ENCODE peak calls at places on chromosomes 6 and 20, in eight cellular contexts. One of them, this sample, is unnamed.

GRCh38 chr6:86192123-86192522 is 549.4 kb upstream of the SYNCRIP start:
- DNase-seq in right cardiac atrium: no peak
- DNase-seq in GM12864: no peak
- DNase-seq in AG04450: no peak
- DNase-seq in aorta: no peak
- DNase-seq in CD4-positive, CD25-positive, alpha-beta regulatory T cell: no peak
- DNase-seq in fibroblast of lung: peak; percentile 0
- DNase-seq in left ventricle myocardium inferior: no peak
- DNase-seq in this sample: no peak

GRCh38 chr6:1608976-1609661 is 596 bp upstream of the FOXC1 start:
- DNase-seq in AG04450: no peak
- DNase-seq in GM12864: no peak
- DNase-seq in fibroblast of lung: no peak
- DNase-seq in CD4-positive, CD25-positive, alpha-beta regulatory T cell: no peak
- DNase-seq in right cardiac atrium: peak; percentile 88
- DNase-seq in aorta: peak; percentile 84
- DNase-seq in left ventricle myocardium inferior: no peak
- DNase-seq in this sample: no peak

GRCh38 chr20:9068896-9069663 is at the start of gene PLCB4:
- DNase-seq in AG04450: no peak
- DNase-seq in GM12864: no peak
- DNase-seq in fibroblast of lung: peak; percentile 59
- DNase-seq in aorta: peak; percentile 51
- DNase-seq in right cardiac atrium: peak; percentile 80
- DNase-seq in CD4-positive, CD25-positive, alpha-beta regulatory T cell: no peak
- DNase-seq in left ventricle myocardium inferior: peak; percentile 52
- DNase-seq in this sample: no peak

GRCh38 chr6:105209950-105210706 is 30.3 kb upstream of the POPDC3 start:
- DNase-seq in AG04450: peak; percentile 33
- DNase-seq in aorta: no peak
- DNase-seq in fibroblast of lung: peak; percentile 80
- DNase-seq in left ventricle myocardium inferior: no peak
- DNase-seq in right cardiac atrium: no peak
- DNase-seq in CD4-positive, CD25-positive, alpha-beta regulatory T cell: no peak
- DNase-seq in GM12864: no peak
- DNase-seq in this sample: peak; percentile 68

GRCh38 chr20:62501801-62502495 is 26.2 kb upstream of the GATA5 start:
- DNase-seq in AG04450: no peak
- DNase-seq in right cardiac atrium: no peak
- DNase-seq in GM12864: peak; percentile 48
- DNase-seq in CD4-positive, CD25-positive, alpha-beta regulatory T cell: no peak
- DNase-seq in aorta: peak; percentile 45
- DNase-seq in left ventricle myocardium inferior: no peak
- DNase-seq in fibroblast of lung: peak; percentile 9
- DNase-seq in this sample: no peak

GRCh38 chr6:166637001-166637400 is 9.9 kb upstream of the RPS6KA2 start:
- DNase-seq in left ventricle myocardium inferior: no peak
- DNase-seq in AG04450: no peak
- DNase-seq in fibroblast of lung: no peak
- DNase-seq in CD4-positive, CD25-positive, alpha-beta regulatory T cell: no peak
- DNase-seq in aorta: no peak
- DNase-seq in GM12864: no peak
- DNase-seq in right cardiac atrium: no peak
- DNase-seq in this sample: no peak

GRCh38 chr6:98041072-98041471 is 758.1 kb upstream of the MMS22L start:
- DNase-seq in aorta: no peak
- DNase-seq in fibroblast of lung: no peak
- DNase-seq in right cardiac atrium: no peak
- DNase-seq in AG04450: no peak
- DNase-seq in GM12864: no peak
- DNase-seq in CD4-positive, CD25-positive, alpha-beta regulatory T cell: no peak
- DNase-seq in left ventricle myocardium inferior: no peak
- DNase-seq in this sample: no peak

GRCh38 chr6:20789162-20789561 is 254.9 kb downstream of the CDKAL1 start:
- DNase-seq in aorta: no peak
- DNase-seq in GM12864: no peak
- DNase-seq in AG04450: peak; percentile 10
- DNase-seq in left ventricle myocardium inferior: no peak
- DNase-seq in CD4-positive, CD25-positive, alpha-beta regulatory T cell: no peak
- DNase-seq in right cardiac atrium: no peak
- DNase-seq in fibroblast of lung: peak; percentile 56
- DNase-seq in this sample: no peak

GRCh38 chr20:56187791-56188190 is 60.7 kb upstream of the MC3R start:
- DNase-seq in right cardiac atrium: no peak
- DNase-seq in GM12864: no peak
- DNase-seq in fibroblast of lung: no peak
- DNase-seq in aorta: no peak
- DNase-seq in CD4-positive, CD25-positive, alpha-beta regulatory T cell: no peak
- DNase-seq in AG04450: no peak
- DNase-seq in left ventricle myocardium inferior: no peak
- DNase-seq in this sample: no peak

GRCh38 chr6:31874084-31874670 is 4.6 kb downstream of the SLC44A4 start:
- DNase-seq in CD4-positive, CD25-positive, alpha-beta regulatory T cell: no peak
- DNase-seq in fibroblast of lung: no peak
- DNase-seq in left ventricle myocardium inferior: no peak
- DNase-seq in right cardiac atrium: peak; percentile 10
- DNase-seq in AG04450: no peak
- DNase-seq in aorta: no peak
- DNase-seq in GM12864: no peak
- DNase-seq in this sample: no peak

GRCh38 chr6:35238843-35239289 is 20.7 kb upstream of the ZNF76 start:
- DNase-seq in aorta: peak; percentile 87
- DNase-seq in fibroblast of lung: peak; percentile 27
- DNase-seq in CD4-positive, CD25-positive, alpha-beta regulatory T cell: no peak
- DNase-seq in AG04450: no peak
- DNase-seq in GM12864: no peak
- DNase-seq in right cardiac atrium: peak; percentile 93
- DNase-seq in left ventricle myocardium inferior: peak; percentile 84
- DNase-seq in this sample: peak; percentile 30

DNA sequence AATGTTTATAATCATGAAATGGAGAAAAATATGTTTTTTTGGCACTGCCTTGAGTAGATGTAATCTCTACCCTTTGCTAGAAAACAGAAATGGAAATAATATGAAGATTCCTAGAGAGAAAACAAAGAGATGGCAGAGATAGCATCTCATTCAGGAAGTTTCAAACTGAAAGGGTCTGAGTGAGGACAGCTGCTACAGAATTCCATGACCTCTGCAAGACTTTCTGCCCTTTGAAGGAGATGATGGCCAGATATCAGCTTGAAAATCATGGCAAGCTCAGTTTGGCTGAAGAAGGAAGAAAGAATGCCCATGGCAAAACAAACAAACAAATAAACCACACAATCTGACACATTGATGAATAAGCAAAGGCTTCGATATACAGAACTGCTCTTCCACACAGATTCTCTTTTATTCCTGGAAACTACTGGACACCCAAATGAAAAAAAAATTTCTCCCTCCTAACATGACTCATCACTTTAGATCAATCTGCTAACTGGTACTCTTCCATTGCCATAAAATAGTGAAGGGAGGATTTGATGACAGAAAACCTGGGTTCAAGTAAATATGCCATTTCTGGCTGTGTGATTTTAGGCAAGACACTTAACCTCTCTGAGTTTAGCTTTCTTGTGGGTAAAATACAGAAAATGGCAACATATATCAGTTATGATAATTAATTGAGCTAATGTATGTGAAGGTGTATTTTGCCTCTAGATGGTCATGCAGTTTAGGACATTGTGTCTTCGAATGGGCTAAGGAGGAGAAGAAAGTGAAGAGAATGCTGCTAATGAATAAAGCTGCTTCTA is 105.9 kb upstream of the SPACA1 start:
- DNase-seq in aorta: no peak
- DNase-seq in CD4-positive, CD25-positive, alpha-beta regulatory T cell: no peak
- DNase-seq in AG04450: no peak
- DNase-seq in right cardiac atrium: no peak
- DNase-seq in GM12864: no peak
- DNase-seq in left ventricle myocardium inferior: no peak
- DNase-seq in fibroblast of lung: no peak
- DNase-seq in this sample: no peak
- H3K4me3 ChIP-seq in aorta: no peak overlapping the region
- H3K4me3 ChIP-seq in CD4-positive, CD25-positive, alpha-beta regulatory T cell: no peak overlapping the region
- H3K4me3 ChIP-seq in AG04450: no peak overlapping the region
- H3K4me3 ChIP-seq in right cardiac atrium: no peak overlapping the region
- H3K4me3 ChIP-seq in GM12864: no peak overlapping the region
- H3K4me3 ChIP-seq in left ventricle myocardium inferior: no peak overlapping the region
- H3K4me3 ChIP-seq in fibroblast of lung: no peak overlapping the region
- H3K4me3 ChIP-seq in this sample: no peak overlapping the region

GRCh38 chr20:57671662-57672061 is 38.2 kb downstream of the PMEPA1 start:
- DNase-seq in CD4-positive, CD25-positive, alpha-beta regulatory T cell: no peak
- DNase-seq in aorta: no peak
- DNase-seq in GM12864: no peak
- DNase-seq in fibroblast of lung: no peak
- DNase-seq in right cardiac atrium: no peak
- DNase-seq in left ventricle myocardium inferior: no peak
- DNase-seq in AG04450: no peak
- DNase-seq in this sample: no peak
- H3K4me3 ChIP-seq in CD4-positive, CD25-positive, alpha-beta regulatory T cell: no peak overlapping the region
- H3K4me3 ChIP-seq in aorta: no peak overlapping the region
- H3K4me3 ChIP-seq in GM12864: no peak overlapping the region
- H3K4me3 ChIP-seq in fibroblast of lung: no peak overlapping the region
- H3K4me3 ChIP-seq in right cardiac atrium: no peak overlapping the region
- H3K4me3 ChIP-seq in left ventricle myocardium inferior: peak overlapping the region; percentile 42
- H3K4me3 ChIP-seq in AG04450: no peak overlapping the region
- H3K4me3 ChIP-seq in this sample: no peak overlapping the region

DNA sequence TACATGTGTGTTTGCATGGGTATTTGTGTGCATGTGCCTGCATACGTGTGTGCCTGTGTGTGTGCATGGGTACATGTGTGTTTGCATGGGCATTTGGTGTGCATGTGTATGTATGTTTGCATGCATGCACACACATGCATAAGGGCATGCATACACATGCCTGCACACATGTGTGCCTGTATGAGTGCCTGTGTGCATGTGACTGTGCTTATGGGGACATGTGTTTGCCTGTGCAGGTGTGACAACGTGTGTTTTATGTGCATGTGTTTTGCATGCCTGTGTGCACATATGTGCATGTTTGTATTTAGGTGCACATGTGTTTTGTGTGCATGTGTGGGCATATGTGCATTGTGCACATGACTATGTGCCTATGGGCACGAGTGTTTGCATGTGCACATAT is 165.7 kb downstream of the ERMARD start:
- DNase-seq in CD4-positive, CD25-positive, alpha-beta regulatory T cell: no peak
- DNase-seq in GM12864: no peak
- DNase-seq in AG04450: no peak
- DNase-seq in right cardiac atrium: no peak
- DNase-seq in fibroblast of lung: no peak
- DNase-seq in left ventricle myocardium inferior: no peak
- DNase-seq in aorta: no peak
- DNase-seq in this sample: no peak
- H3K4me3 ChIP-seq in CD4-positive, CD25-positive, alpha-beta regulatory T cell: no peak overlapping the region
- H3K4me3 ChIP-seq in GM12864: no peak overlapping the region
- H3K4me3 ChIP-seq in AG04450: no peak overlapping the region
- H3K4me3 ChIP-seq in right cardiac atrium: no peak overlapping the region
- H3K4me3 ChIP-seq in fibroblast of lung: no peak overlapping the region
- H3K4me3 ChIP-seq in left ventricle myocardium inferior: no peak overlapping the region
- H3K4me3 ChIP-seq in aorta: no peak overlapping the region
- H3K4me3 ChIP-seq in this sample: no peak overlapping the region

GRCh38 chr20:49814057-49814675 is 1.5 kb downstream of the SLC9A8 start:
- DNase-seq in CD4-positive, CD25-positive, alpha-beta regulatory T cell: no peak
- DNase-seq in fibroblast of lung: no peak
- DNase-seq in GM12864: no peak
- DNase-seq in AG04450: no peak
- DNase-seq in aorta: no peak
- DNase-seq in right cardiac atrium: no peak
- DNase-seq in left ventricle myocardium inferior: no peak
- DNase-seq in this sample: no peak
- H3K4me3 ChIP-seq in CD4-positive, CD25-positive, alpha-beta regulatory T cell: peak overlapping the region; percentile 95
- H3K4me3 ChIP-seq in fibroblast of lung: peak overlapping the region; percentile 94
- H3K4me3 ChIP-seq in GM12864: peak overlapping the region; percentile 55
- H3K4me3 ChIP-seq in AG04450: no peak overlapping the region
- H3K4me3 ChIP-seq in aorta: no peak overlapping the region
- H3K4me3 ChIP-seq in right cardiac atrium: peak overlapping the region; percentile 87
- H3K4me3 ChIP-seq in left ventricle myocardium inferior: peak overlapping the region; percentile 90
- H3K4me3 ChIP-seq in this sample: no peak overlapping the region

GRCh38 chr20:54070187-54070987 is at the start of gene BCAS1:
- DNase-seq in fibroblast of lung: no peak
- DNase-seq in aorta: no peak
- DNase-seq in AG04450: no peak
- DNase-seq in GM12864: no peak
- DNase-seq in CD4-positive, CD25-positive, alpha-beta regulatory T cell: no peak
- DNase-seq in left ventricle myocardium inferior: no peak
- DNase-seq in right cardiac atrium: no peak
- DNase-seq in this sample: no peak

GRCh38 chr20:54068966-54069365 is 1.4 kb downstream of the BCAS1 start:
- DNase-seq in GM12864: no peak
- DNase-seq in fibroblast of lung: no peak
- DNase-seq in aorta: no peak
- DNase-seq in left ventricle myocardium inferior: no peak
- DNase-seq in AG04450: no peak
- DNase-seq in right cardiac atrium: no peak
- DNase-seq in CD4-positive, CD25-positive, alpha-beta regulatory T cell: no peak
- DNase-seq in this sample: no peak

GRCh38 chr20:54067606-54068174 is 2.7 kb downstream of the BCAS1 start:
- DNase-seq in AG04450: no peak
- DNase-seq in GM12864: no peak
- DNase-seq in CD4-positive, CD25-positive, alpha-beta regulatory T cell: no peak
- DNase-seq in right cardiac atrium: peak; percentile 63
- DNase-seq in aorta: no peak
- DNase-seq in left ventricle myocardium inferior: peak; percentile 46
- DNase-seq in fibroblast of lung: no peak
- DNase-seq in this sample: no peak

GRCh38 chr20:54069501-54069971 is 858 bp downstream of the BCAS1 start:
- DNase-seq in CD4-positive, CD25-positive, alpha-beta regulatory T cell: no peak
- DNase-seq in left ventricle myocardium inferior: no peak
- DNase-seq in GM12864: no peak
- DNase-seq in right cardiac atrium: no peak
- DNase-seq in AG04450: no peak
- DNase-seq in fibroblast of lung: no peak
- DNase-seq in aorta: no peak
- DNase-seq in this sample: no peak

DNA sequence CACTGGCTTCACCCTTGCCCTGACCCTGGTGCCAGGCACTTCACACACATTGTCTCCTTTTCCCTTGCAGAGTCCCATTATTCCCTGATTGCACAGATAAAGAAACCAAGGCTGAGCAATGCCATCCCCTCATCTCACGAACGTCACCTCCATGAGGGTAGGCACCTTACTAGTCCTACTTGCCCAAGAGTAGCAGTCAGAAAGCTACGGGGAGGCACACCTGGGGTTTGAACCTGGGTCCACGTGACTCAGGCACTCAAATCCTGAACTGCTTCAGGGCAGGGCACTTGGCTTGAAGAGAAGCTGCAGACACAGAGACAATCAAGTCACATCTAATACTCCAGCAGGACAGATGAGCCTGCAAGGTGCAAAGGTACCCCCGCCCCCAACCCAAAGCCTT is 1.9 kb downstream of the BCAS1 start:
- DNase-seq in CD4-positive, CD25-positive, alpha-beta regulatory T cell: no peak
- DNase-seq in left ventricle myocardium inferior: no peak
- DNase-seq in GM12864: no peak
- DNase-seq in fibroblast of lung: no peak
- DNase-seq in right cardiac atrium: no peak
- DNase-seq in AG04450: no peak
- DNase-seq in aorta: no peak
- DNase-seq in this sample: no peak
- H3K4me3 ChIP-seq in CD4-positive, CD25-positive, alpha-beta regulatory T cell: no peak overlapping the region
- H3K4me3 ChIP-seq in left ventricle myocardium inferior: no peak overlapping the region
- H3K4me3 ChIP-seq in GM12864: no peak overlapping the region
- H3K4me3 ChIP-seq in fibroblast of lung: no peak overlapping the region
- H3K4me3 ChIP-seq in right cardiac atrium: no peak overlapping the region
- H3K4me3 ChIP-seq in AG04450: no peak overlapping the region
- H3K4me3 ChIP-seq in aorta: no peak overlapping the region
- H3K4me3 ChIP-seq in this sample: no peak overlapping the region

GRCh38 chr6:32952817-32953739 is at the start of gene HLA-DMA:
- DNase-seq in right cardiac atrium: peak; percentile 89
- DNase-seq in GM12864: peak; percentile 96
- DNase-seq in fibroblast of lung: peak; percentile 97
- DNase-seq in aorta: peak; percentile 93
- DNase-seq in left ventricle myocardium inferior: peak; percentile 74
- DNase-seq in CD4-positive, CD25-positive, alpha-beta regulatory T cell: peak; percentile 85
- DNase-seq in AG04450: peak; percentile 80
- DNase-seq in this sample: peak; percentile 78
- H3K4me3 ChIP-seq in right cardiac atrium: peak within 1 kb of the TSS; percentile 39
- H3K4me3 ChIP-seq in GM12864: peak within 1 kb of the TSS; percentile 83
- H3K4me3 ChIP-seq in fibroblast of lung: no peak within 1 kb of the TSS
- H3K4me3 ChIP-seq in aorta: no peak within 1 kb of the TSS
- H3K4me3 ChIP-seq in left ventricle myocardium inferior: peak within 1 kb of the TSS; percentile 63
- H3K4me3 ChIP-seq in CD4-positive, CD25-positive, alpha-beta regulatory T cell: peak within 1 kb of the TSS; percentile 76
- H3K4me3 ChIP-seq in AG04450: peak within 1 kb of the TSS; percentile 29
- H3K4me3 ChIP-seq in this sample: no peak within 1 kb of the TSS

This sample was measured in skeletal muscle cell.